ENCODE peak calls at places on chromosomes 16 and 17, in four cellular contexts. R, E, G and L are unnamed samples.

GRCh38 chr17:80005360-80006338 is 30.0 kb downstream of the TBC1D16 start:
- DNase-seq in G (peak), E (peak), R (peak), L (peak)

GRCh38 chr17:68576811-68577551 is 24.2 kb downstream of the FAM20A start:
- DNase-seq in E (no peak), G (no peak), R (no peak), L (no peak)

GRCh38 chr17:39653662-39654331 is 11.4 kb upstream of the TCAP start:
- DNase-seq in E (peak), G (peak), R (peak), L (peak)

GRCh38 chr16:53083123-53083522 is 28.3 kb downstream of the CHD9 start:
- DNase-seq in R (no peak), G (no peak), E (no peak), L (no peak)

GRCh38 chr17:80034977-80035686 is 540 bp downstream of the TBC1D16 start:
- DNase-seq in E (no peak), R (peak), G (peak), L (peak)

GRCh38 chr17:41446806-41447205 is 6.0 kb upstream of the KRT38 start:
- DNase-seq in G (no peak), R (no peak), E (no peak), L (no peak)

GRCh38 chr17:11178576-11178975 is 62.4 kb upstream of the SHISA6 start:
- DNase-seq in G (no peak), R (no peak), E (peak), L (no peak)

GRCh38 chr16:31694461-31694860 is 166.8 kb downstream of the AHSP start:
- DNase-seq in R (no peak), G (no peak), E (no peak), L (no peak)

GRCh38 chr16:57753448-57754353 is 18.1 kb downstream of the KATNB1 start:
- DNase-seq in R (no peak), G (no peak), E (no peak), L (no peak)

GRCh38 chr17:55089955-55090573 is 121.5 kb downstream of the STXBP4 start:
- DNase-seq in G (no peak), R (peak), E (no peak), L (peak)

GRCh38 chr16:64455275-64455674 is 666.6 kb downstream of the CDH11 start:
- DNase-seq in R (no peak), E (no peak), G (no peak), L (no peak)

GRCh38 chr17:63881935-63882601 is at the start of gene GH2:
- DNase-seq in G (peak), R (peak), E (peak), L (no peak)

GRCh38 chr17:45440161-45440859 is 7.6 kb upstream of the ARHGAP27 start:
- DNase-seq in G (peak), R (no peak), E (no peak), L (no peak)
- TF ChIP-seq CTCF in G (no peak), R (no peak), E (no peak), L (no peak)

GRCh38 chr16:48276102-48276501 is 28.8 kb upstream of the ABCC11 start:
- DNase-seq in E (no peak), G (no peak), R (no peak), L (no peak)
- H3K27ac ChIP-seq in E (no peak), G (no peak), R (no peak), L (peak)

DNA sequence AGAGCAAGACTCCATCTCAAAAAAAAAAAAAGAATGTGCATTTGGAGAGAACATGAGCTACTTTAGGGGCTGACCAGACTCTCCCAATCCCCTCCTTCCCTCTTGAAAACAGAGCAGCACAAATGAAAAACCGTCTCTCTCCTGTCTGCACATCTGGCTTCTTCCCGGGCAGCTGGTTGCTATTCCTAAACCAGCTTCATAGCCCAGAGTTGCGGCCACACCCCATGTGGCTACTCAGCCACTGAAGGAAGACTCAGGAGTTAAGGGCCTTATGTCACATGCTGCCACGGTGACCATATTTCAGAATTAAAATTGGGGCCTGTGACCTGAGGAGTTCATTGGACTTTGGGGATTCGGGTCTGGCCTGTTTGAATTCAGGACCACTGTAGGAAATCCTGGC is 48.3 kb downstream of the KATNIP start:
- DNase-seq in E (no peak), G (no peak), R (no peak), L (no peak)
- TF ChIP-seq CTCF in E (no peak), G (no peak), R (no peak), L (no peak)

GRCh38 chr16:80200079-80200478 is 340.7 kb upstream of the DYNLRB2 start:
- DNase-seq in G (no peak), E (no peak), R (no peak), L (no peak)

GRCh38 chr16:80203821-80204220 is 337.0 kb upstream of the DYNLRB2 start:
- DNase-seq in R (no peak), E (no peak), G (no peak), L (no peak)

GRCh38 chr16:80198995-80199299 is 341.8 kb upstream of the DYNLRB2 start:
- DNase-seq in E (no peak), G (no peak), R (no peak), L (no peak)

GRCh38 chr16:80199614-80200013 is 341.2 kb upstream of the DYNLRB2 start:
- DNase-seq in R (no peak), E (no peak), G (no peak), L (no peak)

DNA sequence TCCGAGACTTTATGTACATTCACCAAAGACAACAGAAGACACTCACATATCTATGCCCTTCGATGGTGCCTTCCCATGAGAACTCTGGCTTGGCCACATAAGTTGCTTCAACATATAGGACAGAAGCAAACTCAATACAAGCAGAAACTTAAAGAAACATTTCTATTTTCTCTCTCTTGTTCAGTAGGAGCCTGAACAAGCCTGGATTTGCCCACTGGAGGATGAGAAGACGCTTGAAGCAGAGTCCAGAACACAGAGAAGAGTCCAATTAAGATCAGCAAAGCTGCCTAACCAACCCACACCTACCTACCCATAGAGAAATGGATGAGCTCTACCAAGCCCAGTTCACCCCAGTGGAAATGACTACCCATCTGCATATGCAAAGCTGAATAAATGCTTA is 338.0 kb upstream of the DYNLRB2 start:
- DNase-seq in G (no peak), E (no peak), R (no peak), L (no peak)
- H3K27ac ChIP-seq in G (no peak), E (no peak), R (no peak), L (no peak)

GRCh38 chr16:81939164-81940067 is 71.9 kb downstream of the SDR42E1 start:
- DNase-seq in E (no peak), R (no peak), G (no peak), L (no peak)
- TF ChIP-seq CTCF in E (peak), R (no peak), G (no peak), L (no peak)

GRCh38 chr17:59161477-59161876 is 5.9 kb downstream of the PRR11 start:
- DNase-seq in R (no peak), G (no peak), E (no peak), L (no peak)

GRCh38 chr17:59167571-59168001 is 12.0 kb downstream of the PRR11 start:
- DNase-seq in G (no peak), E (no peak), R (no peak), L (no peak)

GRCh38 chr17:59160203-59161025 is 4.9 kb downstream of the PRR11 start:
- DNase-seq in G (no peak), E (no peak), R (no peak), L (no peak)

DNA sequence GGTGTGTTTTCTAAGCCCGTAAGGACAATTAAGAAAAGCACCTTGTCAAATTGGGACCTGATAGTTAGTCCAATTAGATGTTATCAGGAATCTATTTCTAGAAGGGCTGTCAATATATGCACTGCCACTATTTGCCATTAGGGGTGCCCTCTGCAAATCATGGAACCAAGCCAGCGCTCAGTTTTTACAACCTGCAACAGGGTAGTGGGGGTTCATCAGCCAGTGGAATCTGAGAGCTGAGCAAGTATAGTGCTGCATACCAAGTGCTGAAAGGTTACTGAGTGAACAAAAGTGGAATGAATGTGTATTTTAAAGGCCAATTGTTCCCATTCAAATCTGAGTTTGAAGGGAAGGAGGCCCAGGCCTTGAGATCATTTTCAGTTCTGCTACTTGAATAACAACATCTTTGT is 10.4 kb downstream of the PRR11 start:
- DNase-seq in R (peak), G (no peak), E (peak), L (peak)
- H3K27ac ChIP-seq in R (no peak), G (peak), E (peak), L (no peak)

DNA sequence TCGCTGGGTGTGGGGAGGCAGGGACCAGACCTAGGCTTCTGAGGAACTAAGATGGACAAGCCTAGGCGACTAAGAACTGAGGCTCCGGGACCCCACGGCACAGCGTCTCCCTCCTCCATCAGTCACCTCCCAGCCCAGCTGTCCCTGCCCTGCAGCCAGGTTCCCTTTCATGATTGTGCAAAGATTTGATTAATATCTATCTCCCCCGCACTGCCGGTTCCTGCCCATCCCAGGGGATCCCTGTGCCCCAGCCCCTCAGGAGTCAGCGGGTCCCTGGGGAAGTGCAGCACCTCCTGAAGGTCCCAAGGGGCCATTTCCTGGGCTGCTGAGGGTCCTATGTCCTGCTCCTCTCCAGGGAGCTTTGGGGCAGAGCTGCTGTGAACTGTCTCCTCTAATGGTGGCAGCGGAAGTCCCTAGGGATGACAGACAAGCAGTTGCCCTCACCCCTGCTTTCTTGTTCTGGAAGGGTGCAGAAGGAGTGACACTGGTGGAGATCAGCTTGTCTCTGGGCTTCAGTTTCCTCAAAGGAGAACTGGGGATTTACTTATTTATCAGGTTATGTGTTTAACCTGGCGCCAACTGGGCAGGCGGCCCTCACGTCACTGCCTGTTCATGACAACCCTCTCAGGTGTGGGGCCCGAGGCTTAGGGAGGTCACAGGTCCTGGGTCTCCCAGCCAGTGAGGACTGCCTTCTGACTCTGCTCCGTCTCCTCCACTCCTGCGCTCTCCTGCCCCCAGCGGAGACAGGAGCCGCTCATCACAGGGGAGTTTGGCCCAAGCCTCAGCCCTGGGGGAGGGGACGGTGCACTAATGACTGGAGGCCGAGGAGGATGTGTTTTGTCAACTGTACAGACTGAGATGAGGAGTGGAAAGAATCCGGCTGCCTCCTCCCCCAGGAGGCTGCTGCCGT is 1.9 kb upstream of the C16orf74 start:
- DNase-seq in E (peak), G (no peak), R (no peak), L (no peak)
- TF ChIP-seq CTCF in E (peak), G (no peak), R (no peak), L (no peak)

GRCh38 chr17:45393477-45393876 is 39.2 kb downstream of the ARHGAP27 start:
- DNase-seq in R (no peak), G (no peak), E (no peak), L (no peak)

GRCh38 chr17:45395569-45396415 is 36.9 kb downstream of the ARHGAP27 start:
- DNase-seq in G (no peak), E (no peak), R (no peak), L (no peak)

GRCh38 chr17:45394913-45395568 is 37.6 kb downstream of the ARHGAP27 start:
- DNase-seq in E (peak), R (peak), G (peak), L (peak)

GRCh38 chr17:45391918-45392317 is 40.8 kb downstream of the ARHGAP27 start:
- DNase-seq in E (no peak), R (no peak), G (no peak), L (no peak)

GRCh38 chr17:45394001-45394912 is 38.4 kb downstream of the ARHGAP27 start:
- DNase-seq in E (no peak), R (no peak), G (no peak), L (no peak)
- H3K27ac ChIP-seq in E (no peak), R (no peak), G (no peak), L (no peak)

GRCh38 chr16:85253127-85253941 is 141.1 kb upstream of the CIBAR2 start:
- DNase-seq in R (peak), G (peak), E (peak), L (peak)
- TF ChIP-seq CTCF in R (peak), G (peak), E (peak), L (peak)

GRCh38 chr17:72985882-72986720 is 106.4 kb downstream of the SLC39A11 start:
- DNase-seq in G (peak), E (peak), R (peak), L (no peak)
- H3K27ac ChIP-seq in G (peak), E (no peak), R (no peak), L (no peak)